ENCODE peak calls at places on chromosomes 11 and 22, in nine cellular contexts. D, L, J, Y, U, E, C, V and F are unnamed samples.

GRCh38 chr11:70233511-70233919 is 30.4 kb downstream of the FADD start:
- DNase-seq in D (no peak), V (peak), U (peak), C (no peak), Y (no peak), J (no peak), L (no peak), E (no peak), F (no peak)

GRCh38 chr22:16717699-16718558 is 107.3 kb downstream of the XKR3 start:
- DNase-seq in U (no peak), Y (no peak), J (no peak), D (no peak), V (no peak), C (no peak), E (no peak), L (peak), F (no peak)

GRCh38 chr11:46604796-46605195 is 11.0 kb upstream of the AMBRA1 start:
- DNase-seq in L (no peak), D (no peak), U (no peak), V (no peak), E (no peak), J (no peak), C (no peak), Y (no peak), F (no peak)

GRCh38 chr11:63829823-63830489 is 9.0 kb upstream of the MARK2 start:
- DNase-seq in E (peak), Y (peak), V (no peak), J (no peak), C (no peak), U (peak), D (no peak), L (peak), F (no peak)

GRCh38 chr11:126664193-126664592 is 308.7 kb downstream of the ST3GAL4 start:
- DNase-seq in U (no peak), E (no peak), J (no peak), C (no peak), D (no peak), Y (no peak), V (no peak), L (no peak), F (no peak)

GRCh38 chr11:9037963-9038362 is 34.2 kb upstream of the NRIP3 start:
- DNase-seq in E (no peak), L (no peak), U (no peak), D (no peak), C (no peak), Y (no peak), J (no peak), V (no peak), F (no peak)

GRCh38 chr22:43128928-43129424 is 14.2 kb downstream of the MCAT start:
- DNase-seq in Y (no peak), C (no peak), J (peak), D (no peak), U (no peak), L (peak), V (no peak), E (no peak), F (no peak)

GRCh38 chr11:2377511-2378443 is 667 bp downstream of the CD81 start:
- DNase-seq in J (no peak), V (no peak), D (no peak), U (peak), C (peak), Y (peak), L (peak), E (peak), F (peak)

GRCh38 chr11:73976451-73977151 is 6.0 kb downstream of the UCP2 start:
- DNase-seq in U (no peak), C (no peak), V (no peak), D (no peak), Y (no peak), L (no peak), J (no peak), E (no peak), F (no peak)

GRCh38 chr11:78022397-78023396 is at the start of gene KCTD14:
- DNase-seq in U (no peak), L (peak), C (no peak), V (no peak), Y (peak), D (peak), J (peak), E (peak), F (peak)

GRCh38 chr11:68436985-68437926 is 23.3 kb upstream of the PPP6R3 start:
- DNase-seq in E (no peak), V (peak), J (no peak), C (no peak), Y (peak), U (peak), L (peak), D (no peak), F (no peak)

GRCh38 chr11:47778878-47779483 is 11.8 kb upstream of the FNBP4 start:
- DNase-seq in C (no peak), D (no peak), E (no peak), J (no peak), V (no peak), U (no peak), Y (no peak), L (no peak), F (no peak)

GRCh38 chr11:19311306-19312030 is 70.7 kb upstream of the E2F8 start:
- DNase-seq in V (no peak), E (peak), U (peak), Y (peak), L (no peak), D (peak), C (peak), J (no peak), F (peak)

GRCh38 chr22:39729141-39729934 is 158.8 kb downstream of the CACNA1I start:
- DNase-seq in L (no peak), U (no peak), E (no peak), J (no peak), Y (no peak), V (no peak), C (no peak), D (no peak), F (no peak)

GRCh38 chr22:31893460-31893859 is 50.9 kb upstream of the YWHAH start:
- DNase-seq in D (no peak), V (no peak), L (no peak), Y (no peak), E (no peak), C (no peak), U (no peak), J (no peak), F (no peak)

GRCh38 chr11:36512016-36512415 is 1.9 kb upstream of the TRAF6 start:
- DNase-seq in J (no peak), U (no peak), D (no peak), L (no peak), V (no peak), C (no peak), E (no peak), Y (no peak), F (no peak)

GRCh38 chr11:117588166-117588810 is 208.7 kb downstream of the DSCAML1 start:
- DNase-seq in J (no peak), U (no peak), V (no peak), E (no peak), L (no peak), C (no peak), Y (no peak), D (no peak), F (no peak)

GRCh38 chr11:122491486-122491885 is 164.0 kb upstream of the UBASH3B start:
- DNase-seq in D (no peak), E (no peak), Y (peak), J (no peak), L (no peak), U (peak), C (no peak), V (no peak), F (peak)

GRCh38 chr22:39392341-39392948 is 7.1 kb upstream of the TAB1 start:
- DNase-seq in E (no peak), J (no peak), D (no peak), C (no peak), V (no peak), L (peak), U (no peak), Y (no peak), F (peak)

GRCh38 chr11:18171377-18172000 is 1.1 kb upstream of the MRGPRX4 start:
- DNase-seq in E (peak), D (peak), U (peak), J (peak), L (no peak), V (no peak), C (no peak), Y (peak), F (no peak)

GRCh38 chr22:19430890-19431541 is 517 bp downstream of the HIRA start:
- DNase-seq in U (peak), L (peak), V (no peak), J (no peak), Y (peak), E (peak), C (peak), D (no peak), F (peak)

GRCh38 chr11:131002145-131002544 is 85.9 kb upstream of the SNX19 start:
- DNase-seq in C (no peak), E (no peak), Y (no peak), V (no peak), L (no peak), J (no peak), D (no peak), U (no peak), F (no peak)

GRCh38 chr22:19666663-19667593 is 47.4 kb upstream of the SEPTIN5 start:
- DNase-seq in V (no peak), D (no peak), J (no peak), E (no peak), U (peak), C (no peak), L (no peak), Y (no peak), F (no peak)

GRCh38 chr11:121841487-121842167 is 274.4 kb downstream of the BLID start:
- DNase-seq in J (no peak), Y (no peak), D (no peak), C (no peak), L (no peak), U (peak), V (peak), E (no peak), F (no peak)

GRCh38 chr11:57566035-57566504 is 1.4 kb downstream of the UBE2L6 start:
- DNase-seq in L (no peak), U (peak), C (no peak), J (no peak), D (no peak), Y (no peak), V (peak), E (no peak), F (peak)

GRCh38 chr11:70796601-70797000 is 398.3 kb downstream of the CTTN start:
- DNase-seq in L (no peak), C (no peak), Y (no peak), V (no peak), U (no peak), D (no peak), E (peak), J (no peak), F (no peak)

GRCh38 chr11:133905677-133906156 is 51.1 kb downstream of the IGSF9B start:
- DNase-seq in D (no peak), U (no peak), L (no peak), V (no peak), C (no peak), J (no peak), E (no peak), Y (no peak), F (no peak)

GRCh38 chr11:61841636-61842332 is 13.7 kb downstream of the FADS2 start:
- DNase-seq in C (no peak), E (no peak), V (no peak), L (no peak), D (no peak), U (no peak), J (no peak), Y (no peak), F (no peak)

GRCh38 chr11:126124284-126124683 is 61.6 kb upstream of the CDON start:
- DNase-seq in J (no peak), Y (no peak), E (no peak), V (no peak), C (no peak), L (no peak), U (no peak), D (peak), F (no peak)

GRCh38 chr11:1706634-1707400 is 9.8 kb downstream of the KRTAP5-6 start:
- DNase-seq in D (no peak), V (no peak), L (no peak), E (peak), C (no peak), U (no peak), Y (no peak), J (no peak), F (no peak)

GRCh38 chr11:12088047-12088481 is 22.3 kb upstream of the MICAL2 start:
- DNase-seq in D (peak), U (peak), E (no peak), V (no peak), L (no peak), C (no peak), Y (no peak), J (no peak), F (peak)

GRCh38 chr11:83574516-83574915 is 288.3 kb upstream of the CCDC90B start:
- DNase-seq in Y (no peak), J (no peak), C (no peak), L (no peak), D (no peak), U (peak), V (peak), E (no peak), F (no peak)

GRCh38 chr11:130369141-130369691 is 54.5 kb upstream of the ZBTB44 start:
- DNase-seq in J (no peak), Y (no peak), E (no peak), D (no peak), V (no peak), U (no peak), L (no peak), C (no peak), F (no peak)

GRCh38 chr11:17762309-17762974 is 27.9 kb downstream of the KCNC1 start:
- DNase-seq in Y (no peak), C (no peak), L (peak), V (no peak), D (no peak), E (no peak), J (no peak), U (no peak), F (no peak)

GRCh38 chr22:49583886-49584505 is 243.7 kb downstream of the BRD1 start:
- DNase-seq in L (no peak), Y (no peak), U (no peak), J (no peak), V (no peak), D (no peak), E (no peak), C (no peak), F (no peak)

GRCh38 chr22:50469377-50470305 is 5.2 kb downstream of the SBF1 start:
- DNase-seq in E (peak), L (peak), V (no peak), D (no peak), Y (no peak), C (peak), U (peak), J (no peak), F (peak)

GRCh38 chr22:41382610-41383009 is 868 bp downstream of the TEF start:
- DNase-seq in C (no peak), E (no peak), V (no peak), J (no peak), D (no peak), U (no peak), L (no peak), Y (no peak), F (no peak)

GRCh38 chr22:29336751-29337490 is 21.4 kb upstream of the RASL10A start:
- DNase-seq in L (no peak), J (no peak), D (no peak), E (no peak), Y (no peak), U (no peak), V (no peak), C (no peak), F (peak)

GRCh38 chr11:120125005-120125404 is 12.9 kb downstream of the TRIM29 start:
- DNase-seq in L (no peak), U (peak), E (no peak), D (no peak), J (no peak), C (no peak), V (no peak), Y (no peak), F (no peak)

GRCh38 chr11:99822846-99823565 is 802.3 kb downstream of the CNTN5 start:
- DNase-seq in J (no peak), C (no peak), L (no peak), E (no peak), V (no peak), Y (no peak), U (peak), D (no peak), F (no peak)